ENCODE peak calls at places on chromosomes 2 and 18, in five cellular contexts. L, D, W, O and H are unnamed samples.

GRCh38 chr2:11482473-11483031 is 16.6 kb upstream of the E2F6 start:
- DNase-seq in D (peak; percentile 94), O (no peak), L (peak; percentile 96), W (no peak), H (no peak)

GRCh38 chr18:11071300-11071699 is 78.1 kb downstream of the PIEZO2 start:
- DNase-seq in O (no peak), L (no peak), W (no peak), D (no peak), H (no peak)

GRCh38 chr2:7083580-7084509 is 166.6 kb downstream of the RNF144A start:
- DNase-seq in L (peak; percentile 60), O (no peak), D (peak; percentile 79), W (peak; percentile 62), H (peak; percentile 52)

GRCh38 chr2:43515807-43516497 is 79.9 kb downstream of the THADA start:
- DNase-seq in D (no peak), O (no peak), W (no peak), L (no peak), H (no peak)

GRCh38 chr2:180571559-180571958 is 408.8 kb upstream of the UBE2E3 start:
- DNase-seq in W (peak; percentile 34), O (no peak), D (no peak), L (no peak), H (no peak)

GRCh38 chr2:101238930-101239759 is 13.5 kb upstream of the CNOT11 start:
- DNase-seq in D (no peak), O (no peak), L (no peak), W (no peak), H (no peak)

GRCh38 chr2:234483568-234484251 is 13.2 kb downstream of the ARL4C start:
- DNase-seq in D (peak; percentile 80), W (peak; percentile 11), L (peak; percentile 15), O (peak; percentile 86), H (no peak)

GRCh38 chr2:214587442-214587841 is 176.6 kb downstream of the VWC2L start:
- DNase-seq in D (peak; percentile 78), W (no peak), O (no peak), L (peak; percentile 45), H (no peak)

GRCh38 chr2:20184067-20184938 is 40.6 kb downstream of the SDC1 start:
- DNase-seq in D (peak; percentile 53), L (no peak), W (peak; percentile 71), O (no peak), H (no peak)

GRCh38 chr2:173761603-173762119 is 203.5 kb downstream of the SP3 start:
- DNase-seq in L (no peak), O (no peak), W (no peak), D (no peak), H (no peak)

GRCh38 chr2:173021939-173022371 is 53.7 kb upstream of the MAP3K20 start:
- DNase-seq in O (no peak), D (peak; percentile 57), L (no peak), W (peak; percentile 22), H (peak; percentile 18)

DNA sequence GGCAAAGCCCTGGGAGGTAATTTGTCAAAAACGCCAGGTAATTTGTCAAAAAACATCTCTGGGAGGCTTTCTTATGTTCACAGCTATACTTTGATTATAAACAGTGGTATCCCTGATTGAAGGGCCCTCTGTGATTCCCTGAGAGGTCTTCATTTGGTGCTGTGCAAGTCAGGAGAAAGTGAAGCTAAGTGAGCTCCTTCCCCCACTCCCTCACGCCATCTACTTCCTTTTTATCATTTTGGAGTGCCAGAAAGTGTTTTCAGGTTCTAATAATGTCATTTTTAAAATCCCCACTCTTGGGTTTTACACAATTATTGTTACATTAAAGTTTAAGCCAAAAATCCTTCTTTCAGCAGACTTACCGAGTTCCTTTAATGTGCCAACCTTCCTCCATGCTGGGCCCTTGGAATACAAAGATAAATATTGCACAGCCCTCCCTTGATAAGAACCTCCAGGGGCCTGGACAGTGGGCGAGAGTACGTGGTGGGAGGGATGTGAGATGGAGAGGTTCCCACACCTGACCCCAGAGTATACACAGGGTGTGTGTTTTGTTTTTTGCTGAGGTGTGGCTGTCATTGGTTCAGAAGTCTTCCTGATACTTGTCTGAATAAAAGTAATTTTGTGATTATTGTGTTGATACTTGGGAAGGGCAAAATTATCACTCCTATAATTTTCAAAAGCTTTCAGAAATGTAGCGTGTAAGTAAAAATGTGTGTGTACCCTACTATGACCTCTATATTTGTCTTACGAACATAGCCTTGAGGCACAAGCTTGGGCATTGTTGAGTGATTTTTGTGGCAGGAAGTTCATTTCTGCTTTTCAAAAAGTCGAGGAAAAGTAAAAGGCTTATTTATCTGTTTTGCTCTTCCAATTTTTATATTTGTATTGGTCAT is 8.1 kb downstream of the MAPRE2 start:
- DNase-seq in L (no peak), D (no peak), W (no peak), O (no peak), H (no peak)
- H3K27ac ChIP-seq in L (no peak overlapping the region), D (no peak overlapping the region), W (no peak overlapping the region), O (peak overlapping the region; percentile 0), H (no peak overlapping the region)

DNA sequence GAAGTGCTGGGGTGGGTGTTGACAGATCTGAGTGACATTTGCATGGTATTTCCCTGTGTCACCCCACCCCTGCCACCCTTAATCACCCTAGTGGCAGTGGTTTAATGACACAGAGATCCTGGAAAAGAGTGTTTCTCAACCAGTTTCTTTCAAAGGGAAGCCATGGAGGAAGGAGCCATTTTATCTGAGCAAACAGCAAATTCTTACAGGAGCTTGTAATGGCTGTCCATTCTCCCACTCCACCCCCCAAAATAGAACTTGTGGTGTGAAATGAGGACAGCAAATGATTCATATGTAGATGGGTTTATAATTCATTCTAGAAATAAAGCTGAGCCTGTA is 51.5 kb downstream of the CDC42EP3 start:
- DNase-seq in W (no peak), D (no peak), L (no peak), O (no peak), H (no peak)
- H3K27ac ChIP-seq in W (no peak overlapping the region), D (no peak overlapping the region), L (no peak overlapping the region), O (no peak overlapping the region), H (no peak overlapping the region)

GRCh38 chr18:36578871-36579270 is 249.9 kb downstream of the TPGS2 start:
- DNase-seq in O (no peak), W (no peak), D (no peak), L (no peak), H (no peak)
- H3K27ac ChIP-seq in O (no peak overlapping the region), W (peak overlapping the region; percentile 7), D (no peak overlapping the region), L (no peak overlapping the region), H (no peak overlapping the region)

GRCh38 chr2:140178224-140178623 is 1398.0 kb upstream of the NXPH2 start:
- DNase-seq in D (no peak), O (no peak), L (no peak), W (no peak), H (no peak)
- H3K27ac ChIP-seq in D (no peak overlapping the region), O (no peak overlapping the region), L (no peak overlapping the region), W (no peak overlapping the region), H (no peak overlapping the region)

GRCh38 chr2:71001592-71002570 is 7.2 kb upstream of the TEX261 start:
- DNase-seq in L (peak; percentile 89), O (no peak), W (no peak), D (peak; percentile 90), H (no peak)
- H3K27ac ChIP-seq in L (no peak overlapping the region), O (no peak overlapping the region), W (no peak overlapping the region), D (peak overlapping the region; percentile 24), H (no peak overlapping the region)

GRCh38 chr2:65666156-65666725 is 233.8 kb upstream of the SPRED2 start:
- DNase-seq in W (peak; percentile 69), D (no peak), O (no peak), L (no peak), H (no peak)

GRCh38 chr2:65662654-65663432 is 230.4 kb upstream of the SPRED2 start:
- DNase-seq in O (no peak), D (no peak), W (peak; percentile 46), L (no peak), H (no peak)

GRCh38 chr2:65663831-65664407 is 231.5 kb upstream of the SPRED2 start:
- DNase-seq in L (no peak), O (no peak), D (no peak), W (no peak), H (no peak)

GRCh38 chr2:65661980-65662653 is 229.7 kb upstream of the SPRED2 start:
- DNase-seq in O (no peak), W (no peak), L (peak; percentile 15), D (no peak), H (no peak)

DNA sequence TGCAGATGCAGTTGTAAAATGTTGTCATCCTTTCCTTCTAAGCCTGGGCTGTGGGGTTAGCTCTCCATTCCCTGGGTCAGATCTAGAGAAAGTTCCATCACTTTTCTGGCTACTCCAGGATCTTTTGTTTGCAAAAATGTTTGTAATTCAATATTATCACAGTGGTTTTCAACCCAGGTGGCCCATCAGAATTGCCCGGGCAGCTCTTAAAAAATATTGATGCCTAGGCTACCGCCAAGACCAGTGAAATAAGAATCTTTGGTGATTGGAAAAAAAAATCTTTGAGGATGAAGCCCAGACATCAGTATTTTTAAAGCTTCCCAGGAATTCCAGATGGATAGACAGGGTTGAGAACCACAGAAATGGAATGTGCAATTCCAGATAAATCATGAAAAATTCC is 232.5 kb upstream of the SPRED2 start:
- DNase-seq in D (no peak), W (no peak), O (no peak), L (no peak), H (no peak)
- H3K27ac ChIP-seq in D (no peak overlapping the region), W (no peak overlapping the region), O (no peak overlapping the region), L (no peak overlapping the region), H (no peak overlapping the region)